ENCODE peak calls at places on chromosomes 2 and 18, in four cellular contexts. J is neural progenitor cell, Y is spleen, U is breast epithelium. E is an unnamed sample. For H3K9me3, the result is how much of the 10 kb centered on the place peaks cover.

GRCh38 chr2:20611077-20611843 is 39.6 kb downstream of the HS1BP3 start:
- DNase-seq in U (peak), J (no peak), Y (peak), E (peak)

GRCh38 chr2:167265004-167265403 is 376.7 kb downstream of the XIRP2 start:
- DNase-seq in Y (no peak), U (no peak), J (no peak), E (no peak)

GRCh38 chr2:119862127-119862889 is 102.6 kb downstream of the PTPN4 start:
- DNase-seq in J (no peak), U (no peak), Y (no peak), E (no peak)

GRCh38 chr2:18855027-18855426 is 265.7 kb upstream of the NT5C1B start:
- DNase-seq in Y (no peak), U (no peak), J (no peak), E (no peak)

GRCh38 chr2:108587621-108588020 is 53.4 kb downstream of the LIMS1 start:
- DNase-seq in J (no peak), Y (no peak), U (no peak), E (no peak)

GRCh38 chr2:230713331-230714121 is 884 bp downstream of the CAB39 start:
- DNase-seq in Y (peak), J (peak), U (no peak), E (peak)

GRCh38 chr18:48342125-48342524 is 67.1 kb downstream of the ZBTB7C start:
- DNase-seq in U (no peak), J (peak), Y (peak), E (no peak)

GRCh38 chr2:230161180-230161579 is 58.6 kb downstream of the SP110 start:
- DNase-seq in Y (no peak), J (no peak), U (no peak), E (no peak)

GRCh38 chr2:10529611-10530010 is 81.5 kb upstream of the ODC1 start:
- DNase-seq in J (no peak), U (no peak), Y (peak), E (no peak)

GRCh38 chr2:144097440-144098225 is 422.3 kb downstream of the ZEB2 start:
- DNase-seq in Y (no peak), U (no peak), J (peak), E (no peak)

GRCh38 chr2:217066510-217067270 is 206.8 kb upstream of the TNP1 start:
- DNase-seq in Y (no peak), U (no peak), J (no peak), E (no peak)

GRCh38 chr18:79508565-79509535 is 113.1 kb downstream of the NFATC1 start:
- DNase-seq in U (no peak), J (no peak), Y (peak), E (no peak)

GRCh38 chr2:88856409-88857135 is 165.1 kb downstream of the RPIA start:
- DNase-seq in J (no peak), U (no peak), Y (no peak), E (no peak)

GRCh38 chr2:66660804-66661203 is 225.9 kb downstream of the MEIS1 start:
- DNase-seq in Y (no peak), J (no peak), U (no peak), E (no peak)

GRCh38 chr2:99881901-99882591 is 260.3 kb downstream of the AFF3 start:
- DNase-seq in J (no peak), U (no peak), Y (no peak), E (no peak)

GRCh38 chr2:50649626-50650397 is 382.1 kb downstream of the NRXN1 start:
- DNase-seq in J (no peak), Y (no peak), U (no peak), E (no peak)

GRCh38 chr2:9984217-9984739 is 32.8 kb downstream of the GRHL1 start:
- DNase-seq in U (no peak), Y (no peak), J (peak), E (no peak)

GRCh38 chr2:23118894-23119293 is 266.1 kb upstream of the KLHL29 start:
- DNase-seq in J (no peak), U (no peak), Y (no peak), E (no peak)

DNA sequence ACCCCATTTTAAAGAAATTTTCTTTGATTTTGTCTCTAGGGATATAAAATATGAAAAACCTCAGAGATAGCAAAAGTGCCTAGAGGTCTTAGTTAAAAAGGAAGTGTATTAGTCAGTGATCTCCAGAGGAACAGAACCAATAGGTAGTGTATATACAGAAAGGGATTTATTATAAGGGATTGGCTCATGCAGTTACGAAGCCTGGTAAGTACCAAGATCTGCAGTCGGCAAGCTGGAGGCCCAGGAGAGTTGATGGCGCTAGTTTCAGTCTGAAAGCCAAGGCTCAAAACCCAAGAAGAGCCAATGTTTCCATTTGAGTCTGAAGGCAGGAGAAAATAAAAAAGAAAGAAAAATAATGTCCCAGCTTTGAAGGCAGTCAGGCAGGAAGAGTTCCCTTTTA is 93.3 kb downstream of the COLEC12 start:
- DNase-seq in Y (no peak), U (no peak), J (no peak), E (no peak)
- H3K9me3 ChIP-seq in Y (under half), U (under half), J (under half), E (under half)

GRCh38 chr2:135258193-135258592 is 206.1 kb downstream of the RAB3GAP1 start:
- DNase-seq in U (no peak), Y (no peak), J (no peak), E (no peak)
- TF ChIP-seq CTCF in U (no peak), Y (no peak), J (peak), E (no peak)

GRCh38 chr2:101766337-101766736 is 68.8 kb downstream of the MAP4K4 start:
- DNase-seq in J (no peak), U (no peak), Y (no peak), E (no peak)
- H3K4me3 ChIP-seq in J (peak), U (no peak), Y (no peak), E (no peak)

DNA sequence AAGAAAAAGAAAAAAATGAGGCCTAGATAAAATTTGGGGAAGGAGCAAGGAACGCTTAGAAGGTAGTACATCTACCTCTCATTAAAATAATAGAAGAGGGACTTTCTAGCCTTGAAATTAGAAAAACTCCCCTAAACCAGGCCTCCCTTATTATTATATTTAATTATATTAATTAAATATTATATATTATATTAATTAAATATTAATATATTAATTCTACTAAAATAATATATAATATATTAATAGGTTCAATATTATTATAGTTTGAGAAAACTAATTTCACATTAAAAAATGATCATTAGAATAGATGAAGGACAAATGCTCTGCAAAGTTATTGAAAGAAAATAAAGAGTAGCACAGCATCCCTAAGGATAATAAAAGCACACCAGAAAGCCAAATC is 449.4 kb downstream of the NBAS start:
- DNase-seq in U (no peak), J (no peak), Y (no peak), E (no peak)
- H3K9me3 ChIP-seq in U (under half), J (under half), Y (under half), E (under half)

DNA sequence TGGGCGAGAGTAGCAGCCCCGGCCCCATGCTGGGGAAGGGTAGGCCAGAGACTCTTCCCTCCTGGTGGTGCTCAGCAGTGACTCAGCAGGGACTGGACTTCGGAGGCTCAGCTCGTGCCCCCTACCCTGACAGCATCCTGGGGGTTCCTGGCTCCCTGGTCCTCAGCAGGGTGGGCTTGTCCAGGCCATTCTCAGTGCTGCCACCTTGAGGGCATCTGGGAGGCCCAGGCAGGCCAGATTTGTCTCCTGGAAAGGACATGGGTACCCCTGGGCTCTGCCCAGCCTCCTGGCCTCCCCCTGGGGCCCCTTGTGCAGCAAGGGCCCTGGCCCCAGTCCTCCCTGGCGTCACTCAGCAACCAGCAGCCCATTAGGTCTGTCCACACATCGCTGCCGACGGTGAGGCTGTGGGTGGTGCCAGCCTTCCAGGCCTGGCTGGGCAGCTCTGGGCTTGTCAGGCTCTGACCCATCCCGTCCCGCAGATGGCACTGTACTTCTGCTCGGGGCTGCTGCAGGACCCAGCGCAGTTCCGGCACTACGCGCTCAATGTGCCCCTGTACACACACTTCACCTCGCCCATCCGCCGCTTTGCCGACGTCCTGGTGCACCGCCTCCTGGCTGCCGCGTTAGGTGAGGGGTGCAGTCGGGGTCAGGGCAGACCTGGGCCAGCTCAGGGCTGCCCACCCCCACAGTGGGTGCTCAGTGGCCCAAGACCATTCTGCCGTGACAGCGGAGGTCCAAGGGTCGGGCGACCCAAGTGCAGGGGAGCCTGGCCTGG is 45.0 kb upstream of the ALPP start:
- DNase-seq in J (peak), U (peak), Y (peak), E (peak)
- TF ChIP-seq CTCF in J (peak), U (no peak), Y (peak), E (no peak)

DNA sequence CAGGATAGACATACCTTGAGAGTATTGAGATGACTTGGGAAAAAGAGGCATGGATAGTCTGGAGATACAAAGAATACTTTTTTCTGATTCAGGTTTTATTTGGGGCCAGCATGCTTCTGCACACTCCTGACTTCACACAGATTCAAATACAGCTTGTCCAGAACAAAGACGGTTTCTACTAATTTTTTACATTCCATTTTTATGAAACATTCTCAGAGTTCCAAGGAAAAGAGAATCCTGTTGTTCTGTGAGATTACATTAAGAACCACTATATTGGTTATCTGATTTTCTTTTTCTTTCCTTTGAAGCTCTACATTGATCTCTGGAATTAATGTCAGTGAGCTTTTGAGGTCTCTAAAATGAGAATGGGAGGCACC is 41.0 kb downstream of the PTPRM start:
- DNase-seq in J (no peak), Y (no peak), U (no peak), E (no peak)
- H3K4me3 ChIP-seq in J (no peak), Y (no peak), U (no peak), E (no peak)

GRCh38 chr18:77822552-77823138 is 573.0 kb downstream of the GALR1 start:
- DNase-seq in Y (peak), U (no peak), J (no peak), E (no peak)
- H3K9me3 ChIP-seq in Y (under half), U (under half), J (under half), E (under half)

GRCh38 chr2:189465478-189465877 is 24.2 kb downstream of the WDR75 start:
- DNase-seq in Y (no peak), J (no peak), U (no peak), E (no peak)

GRCh38 chr2:189466046-189466445 is 24.8 kb downstream of the WDR75 start:
- DNase-seq in U (no peak), J (no peak), Y (no peak), E (no peak)

GRCh38 chr2:189467593-189467992 is 26.3 kb downstream of the WDR75 start:
- DNase-seq in U (no peak), J (no peak), Y (no peak), E (no peak)

GRCh38 chr2:189467160-189467559 is 25.9 kb downstream of the WDR75 start:
- DNase-seq in Y (no peak), J (no peak), U (no peak), E (no peak)

GRCh38 chr2:189466656-189467055 is 25.4 kb downstream of the WDR75 start:
- DNase-seq in U (no peak), Y (no peak), J (peak), E (no peak)
- TF ChIP-seq CTCF in U (peak), Y (peak), J (peak), E (peak)

GRCh38 chr18:57209697-57210096 is 62.8 kb downstream of the BOD1L2 start:
- DNase-seq in U (no peak), J (no peak), Y (no peak), E (no peak)
- H3K4me3 ChIP-seq in U (peak), J (peak), Y (no peak), E (peak)